ENCODE peak calls at places on chromosomes 2 and 18, in nine cellular contexts. S, U, Z, W, D, A, J, I and L are unnamed samples.

GRCh38 chr2:190318931-190319556 is 582 bp downstream of the HIBCH start:
- DNase-seq in S (peak; percentile 26), U (no peak), Z (no peak), W (peak; percentile 3), D (no peak), A (peak; percentile 59), J (no peak), I (no peak), L (no peak)

GRCh38 chr2:240159251-240159839 is 18.9 kb upstream of the OTOS start:
- DNase-seq in S (no peak), U (no peak), Z (no peak), W (no peak), D (no peak), A (no peak), J (no peak), I (no peak), L (no peak)

GRCh38 chr2:85997016-85997970 is 108.4 kb downstream of the POLR1A start:
- DNase-seq in S (peak; percentile 88), U (no peak), Z (no peak), W (no peak), D (no peak), A (peak; percentile 95), J (no peak), I (peak; percentile 46), L (no peak)

GRCh38 chr2:150916997-150917396 is 344.7 kb downstream of the RBM43 start:
- DNase-seq in S (peak; percentile 51), U (no peak), Z (no peak), W (no peak), D (no peak), A (no peak), J (no peak), I (no peak), L (no peak)

GRCh38 chr18:27797484-27797883 is 379.4 kb downstream of the CDH2 start:
- DNase-seq in S (no peak), U (no peak), Z (no peak), W (no peak), D (no peak), A (no peak), J (no peak), I (no peak), L (no peak)

GRCh38 chr2:222423632-222424280 is 587 bp upstream of the SGPP2 start:
- DNase-seq in S (peak; percentile 2), U (no peak), Z (no peak), W (no peak), D (no peak), A (peak; percentile 63), J (no peak), I (no peak), L (peak; percentile 20)

GRCh38 chr2:143692162-143692561 is 562.9 kb downstream of the ARHGAP15 start:
- DNase-seq in S (no peak), U (no peak), Z (no peak), W (no peak), D (no peak), A (no peak), J (no peak), I (no peak), L (no peak)

GRCh38 chr2:16900405-16901025 is 234.9 kb upstream of the CYRIA start:
- DNase-seq in S (no peak), U (no peak), Z (no peak), W (no peak), D (peak; percentile 71), A (peak; percentile 14), J (no peak), I (no peak), L (no peak)

GRCh38 chr2:151422917-151423439 is 13.3 kb downstream of the RIF1 start:
- DNase-seq in S (no peak), U (no peak), Z (no peak), W (no peak), D (no peak), A (no peak), J (no peak), I (no peak), L (no peak)

GRCh38 chr18:48028716-48029115 is 98.3 kb upstream of the SMAD2 start:
- DNase-seq in S (no peak), U (no peak), Z (no peak), W (no peak), D (no peak), A (no peak), J (no peak), I (no peak), L (no peak)

GRCh38 chr18:41009926-41010325 is 945.1 kb upstream of the PIK3C3 start:
- DNase-seq in S (no peak), U (no peak), Z (no peak), W (no peak), D (no peak), A (no peak), J (no peak), I (no peak), L (no peak)

GRCh38 chr2:125588780-125589179 is 1067.2 kb upstream of the GYPC start:
- DNase-seq in S (no peak), U (no peak), Z (no peak), W (no peak), D (no peak), A (no peak), J (no peak), I (no peak), L (no peak)

GRCh38 chr2:43133336-43133707 is 93.1 kb downstream of the ZFP36L2 start:
- DNase-seq in S (no peak), U (no peak), Z (peak; percentile 21), W (no peak), D (peak; percentile 66), A (no peak), J (no peak), I (no peak), L (no peak)

GRCh38 chr2:220144411-220144810 is 517.0 kb downstream of the SLC4A3 start:
- DNase-seq in S (peak; percentile 55), U (no peak), Z (no peak), W (no peak), D (no peak), A (no peak), J (no peak), I (peak; percentile 17), L (no peak)

GRCh38 chr2:147051814-147052213 is 793.0 kb upstream of the ACVR2A start:
- DNase-seq in S (no peak), U (no peak), Z (no peak), W (no peak), D (no peak), A (no peak), J (no peak), I (no peak), L (no peak)

GRCh38 chr2:225543626-225544025 is 144.1 kb downstream of the NYAP2 start:
- DNase-seq in S (no peak), U (no peak), Z (no peak), W (no peak), D (no peak), A (no peak), J (no peak), I (no peak), L (no peak)

GRCh38 chr2:188142636-188143035 is 149.0 kb upstream of the GULP1 start:
- DNase-seq in S (peak; percentile 38), U (no peak), Z (no peak), W (no peak), D (no peak), A (no peak), J (no peak), I (peak; percentile 61), L (no peak)

GRCh38 chr2:47455411-47455810 is 52.5 kb downstream of the MSH2 start:
- DNase-seq in S (no peak), U (no peak), Z (no peak), W (no peak), D (no peak), A (no peak), J (no peak), I (no peak), L (no peak)

GRCh38 chr2:12717191-12717987 is 653 bp downstream of the TRIB2 start:
- DNase-seq in S (peak; percentile 78), U (peak; percentile 39), Z (peak; percentile 65), W (peak; percentile 51), D (peak; percentile 83), A (peak; percentile 47), J (peak; percentile 37), I (peak; percentile 63), L (peak; percentile 64)

GRCh38 chr18:53991202-53991601 is 233.3 kb downstream of the MBD2 start:
- DNase-seq in S (peak; percentile 67), U (no peak), Z (no peak), W (no peak), D (no peak), A (no peak), J (no peak), I (peak; percentile 51), L (no peak)

GRCh38 chr18:48629730-48630324 is 91.0 kb downstream of the CTIF start:
- DNase-seq in S (peak; percentile 99), U (no peak), Z (no peak), W (no peak), D (no peak), A (no peak), J (no peak), I (peak; percentile 89), L (no peak)

GRCh38 chr2:17816396-17817245 is at the start of gene MSGN1:
- DNase-seq in S (no peak), U (no peak), Z (no peak), W (no peak), D (no peak), A (no peak), J (no peak), I (no peak), L (no peak)

GRCh38 chr2:65153515-65153914 is 23.6 kb upstream of the RAB1A start:
- DNase-seq in S (no peak), U (no peak), Z (no peak), W (no peak), D (no peak), A (no peak), J (no peak), I (no peak), L (no peak)

GRCh38 chr2:237025090-237025865 is 60.4 kb upstream of the COPS8 start:
- DNase-seq in S (peak; percentile 82), U (no peak), Z (no peak), W (no peak), D (peak; percentile 11), A (no peak), J (no peak), I (peak; percentile 87), L (no peak)

GRCh38 chr2:3051266-3051665 is 326.4 kb downstream of the EIPR1 start:
- DNase-seq in S (no peak), U (no peak), Z (no peak), W (no peak), D (no peak), A (no peak), J (no peak), I (no peak), L (no peak)

GRCh38 chr18:78975282-78975681 is 4.3 kb upstream of the SALL3 start:
- DNase-seq in S (no peak), U (no peak), Z (no peak), W (no peak), D (no peak), A (no peak), J (no peak), I (no peak), L (no peak)

GRCh38 chr2:170710609-170710979 is 4.5 kb upstream of the SP5 start:
- DNase-seq in S (no peak), U (no peak), Z (no peak), W (no peak), D (no peak), A (no peak), J (no peak), I (no peak), L (no peak)

GRCh38 chr2:3257166-3257565 is 120.5 kb downstream of the EIPR1 start:
- DNase-seq in S (no peak), U (no peak), Z (no peak), W (no peak), D (no peak), A (peak; percentile 42), J (no peak), I (no peak), L (no peak)

GRCh38 chr2:29697181-29697580 is 224.2 kb downstream of the ALK start:
- DNase-seq in S (no peak), U (no peak), Z (no peak), W (no peak), D (no peak), A (no peak), J (no peak), I (no peak), L (no peak)

GRCh38 chr2:26725516-26725810 is 32.9 kb downstream of the KCNK3 start:
- DNase-seq in S (no peak), U (no peak), Z (peak; percentile 83), W (no peak), D (no peak), A (no peak), J (no peak), I (no peak), L (no peak)

GRCh38 chr18:77207540-77207939 is 42.1 kb upstream of the GALR1 start:
- DNase-seq in S (peak; percentile 97), U (no peak), Z (peak; percentile 48), W (no peak), D (peak; percentile 59), A (no peak), J (no peak), I (peak; percentile 90), L (no peak)